ENCODE peak calls at places on chromosomes 2 and 18, in eight cellular contexts. X, H, F, J, I, N, L and U are unnamed samples.

GRCh38 chr18:77055429-77056310 is 76.9 kb downstream of the MBP start:
- DNase-seq in X (no peak), H (no peak), F (peak), J (no peak), I (no peak), N (peak), L (no peak), U (no peak)

GRCh38 chr18:44680271-44681038 is at the start of gene SETBP1:
- DNase-seq in X (peak), H (no peak), F (peak), J (peak), I (peak), N (peak), L (no peak), U (no peak)

GRCh38 chr18:35355140-35355618 is 11.0 kb upstream of the ZNF24 start:
- DNase-seq in X (peak), H (peak), F (peak), J (peak), I (no peak), N (peak), L (peak), U (no peak)

GRCh38 chr2:39511786-39512433 is 74.8 kb upstream of the MAP4K3 start:
- DNase-seq in X (no peak), H (no peak), F (no peak), J (no peak), I (no peak), N (no peak), L (no peak), U (no peak)

GRCh38 chr2:194383404-194383803 is 1273.6 kb upstream of the SLC39A10 start:
- DNase-seq in X (no peak), H (no peak), F (no peak), J (no peak), I (no peak), N (no peak), L (peak), U (no peak)

GRCh38 chr2:8481463-8482009 is 200.3 kb upstream of the ID2 start:
- DNase-seq in X (no peak), H (no peak), F (no peak), J (no peak), I (peak), N (no peak), L (no peak), U (no peak)

GRCh38 chr2:85397925-85398331 is 12.2 kb downstream of the CAPG start:
- DNase-seq in X (peak), H (no peak), F (no peak), J (no peak), I (no peak), N (peak), L (no peak), U (peak)

GRCh38 chr2:170314744-170315447 is 136.9 kb downstream of the MYO3B start:
- DNase-seq in X (no peak), H (no peak), F (no peak), J (no peak), I (no peak), N (no peak), L (no peak), U (no peak)

GRCh38 chr2:164617466-164617865 is 3.8 kb downstream of the GRB14 start:
- DNase-seq in X (no peak), H (no peak), F (no peak), J (no peak), I (no peak), N (no peak), L (no peak), U (no peak)

GRCh38 chr18:56083889-56084288 is 495.9 kb upstream of the TCF4 start:
- DNase-seq in X (no peak), H (no peak), F (no peak), J (no peak), I (no peak), N (no peak), L (no peak), U (no peak)

GRCh38 chr2:145593991-145594702 is 1074.2 kb upstream of the ZEB2 start:
- DNase-seq in X (no peak), H (no peak), F (no peak), J (peak), I (no peak), N (no peak), L (peak), U (no peak)

GRCh38 chr2:239318091-239318725 is 82.6 kb downstream of the HDAC4 start:
- DNase-seq in X (peak), H (no peak), F (peak), J (no peak), I (no peak), N (no peak), L (no peak), U (no peak)

GRCh38 chr2:16088713-16089112 is 148.4 kb downstream of the MYCN start:
- DNase-seq in X (no peak), H (no peak), F (no peak), J (no peak), I (no peak), N (no peak), L (no peak), U (no peak)

GRCh38 chr2:216188956-216189355 is 79.8 kb downstream of the XRCC5 start:
- DNase-seq in X (no peak), H (no peak), F (no peak), J (no peak), I (no peak), N (no peak), L (no peak), U (no peak)

GRCh38 chr2:216692636-216693413 is 2.5 kb downstream of the IGFBP5 start:
- DNase-seq in X (peak), H (peak), F (peak), J (peak), I (peak), N (peak), L (no peak), U (no peak)

GRCh38 chr2:236119003-236119402 is 49.2 kb downstream of the GBX2 start:
- DNase-seq in X (no peak), H (no peak), F (no peak), J (no peak), I (no peak), N (no peak), L (no peak), U (no peak)

GRCh38 chr2:233437439-233437955 is 83.2 kb downstream of the DGKD start:
- DNase-seq in X (peak), H (no peak), F (no peak), J (no peak), I (no peak), N (peak), L (no peak), U (no peak)

GRCh38 chr2:201697899-201698298 is 545 bp downstream of the MPP4 start:
- DNase-seq in X (no peak), H (no peak), F (no peak), J (no peak), I (no peak), N (no peak), L (peak), U (no peak)

GRCh38 chr2:20609349-20609994 is 41.4 kb downstream of the HS1BP3 start:
- DNase-seq in X (peak), H (no peak), F (peak), J (no peak), I (no peak), N (peak), L (no peak), U (peak)

GRCh38 chr18:11175266-11175947 is 26.0 kb upstream of the PIEZO2 start:
- DNase-seq in X (no peak), H (no peak), F (no peak), J (no peak), I (no peak), N (no peak), L (no peak), U (no peak)

DNA sequence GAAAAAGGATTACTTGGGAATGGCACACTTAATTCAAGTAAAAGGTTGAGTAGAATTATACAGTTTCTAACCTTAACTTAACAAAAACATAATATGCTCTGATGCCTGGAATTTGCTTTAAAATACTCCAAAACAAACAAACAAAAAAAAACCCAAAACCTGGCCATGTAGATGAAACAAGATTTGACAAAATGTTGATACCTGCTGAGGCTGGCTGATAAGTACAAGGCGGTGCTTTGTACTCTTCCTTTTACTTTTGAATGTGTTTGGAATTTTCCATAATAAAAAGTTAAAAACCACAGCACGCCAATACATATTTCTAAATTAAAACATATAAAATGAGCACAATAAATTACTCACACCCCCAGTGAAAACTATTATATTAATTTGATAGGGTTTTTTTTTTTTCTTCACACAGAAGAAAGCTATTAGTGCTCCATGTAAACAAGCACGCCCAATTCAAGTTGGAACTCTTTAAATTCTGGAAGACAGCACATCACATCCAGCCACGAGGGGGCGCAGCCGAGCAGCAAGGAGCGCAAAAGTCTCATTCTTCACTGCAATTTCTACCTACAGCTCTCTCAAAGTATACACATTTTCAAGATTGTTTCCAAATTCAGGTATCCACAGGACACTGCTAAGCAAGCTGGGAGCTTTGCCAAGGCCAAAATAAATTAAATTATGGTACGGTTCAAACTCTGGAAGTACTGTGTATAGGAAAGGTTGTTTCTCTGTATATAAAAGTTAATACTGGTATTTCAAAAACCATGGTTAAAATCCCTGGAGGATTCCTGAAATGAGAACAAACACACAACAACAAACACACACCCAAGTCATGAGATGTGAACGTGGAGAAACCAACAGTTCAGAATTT is 7.5 kb downstream of the SERTAD2 start:
- DNase-seq in X (peak), H (peak), F (peak), J (peak), I (peak), N (peak), L (no peak), U (no peak)
- TF ChIP-seq CTCF in X (peak), H (peak), F (peak), J (peak), I (peak), N (peak), L (peak), U (peak)

DNA sequence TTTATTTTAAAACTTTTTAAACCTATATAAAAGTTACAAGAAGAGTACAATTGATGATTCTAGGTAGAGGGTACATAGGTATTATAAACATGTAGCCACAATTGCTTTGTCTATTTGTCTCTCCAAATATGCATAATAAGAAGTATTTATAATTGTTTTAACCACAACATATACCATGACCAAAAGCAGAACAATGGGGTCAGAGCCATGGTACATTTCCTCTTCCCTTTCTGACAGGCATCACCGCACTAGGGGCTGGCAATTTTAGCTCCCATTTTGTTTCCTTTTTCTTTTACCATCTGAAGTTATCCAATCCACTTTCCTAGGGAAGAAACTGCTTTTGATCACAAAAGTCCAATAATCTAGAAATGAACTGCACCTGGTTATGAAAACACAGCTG is 49.3 kb downstream of the TMX3 start:
- DNase-seq in X (no peak), H (no peak), F (no peak), J (no peak), I (no peak), N (no peak), L (no peak), U (no peak)
- TF ChIP-seq CTCF in X (no peak), H (no peak), F (no peak), J (no peak), I (no peak), N (no peak), L (no peak), U (no peak)

DNA sequence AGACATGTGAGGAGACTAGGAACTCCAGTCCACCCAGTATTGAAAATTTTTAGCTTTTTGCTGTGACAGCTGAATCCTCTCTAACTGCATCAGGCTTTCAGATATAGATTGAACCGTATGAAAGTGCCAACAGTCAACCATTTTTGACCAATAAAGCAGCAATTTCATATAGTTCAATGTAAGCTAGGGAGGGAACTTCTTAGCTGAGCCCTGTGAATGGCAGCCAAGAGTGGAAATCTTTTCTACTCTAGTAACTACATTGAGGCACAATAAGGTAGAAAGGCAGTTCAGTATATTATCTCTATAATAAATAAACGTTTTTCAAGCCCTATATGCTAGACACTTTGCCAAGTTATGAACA is 96.3 kb upstream of the TANK start:
- DNase-seq in X (no peak), H (no peak), F (no peak), J (no peak), I (no peak), N (no peak), L (no peak), U (no peak)
- TF ChIP-seq CTCF in X (peak), H (peak), F (peak), J (no peak), I (no peak), N (no peak), L (no peak), U (peak)

GRCh38 chr2:4420032-4420431 is 716.7 kb downstream of the DCDC2C start:
- DNase-seq in X (no peak), H (no peak), F (no peak), J (no peak), I (no peak), N (no peak), L (no peak), U (no peak)
- TF ChIP-seq CTCF in X (no peak), H (no peak), F (no peak), J (no peak), I (no peak), N (no peak), L (no peak), U (peak)

GRCh38 chr2:127421871-127422618 is 3.8 kb downstream of the PROC start:
- DNase-seq in X (peak), H (no peak), F (no peak), J (no peak), I (no peak), N (peak), L (no peak), U (no peak)

GRCh38 chr2:127423476-127423840 is 5.2 kb downstream of the PROC start:
- DNase-seq in X (no peak), H (no peak), F (no peak), J (peak), I (no peak), N (peak), L (no peak), U (no peak)

GRCh38 chr2:127424598-127425379 is 6.6 kb downstream of the PROC start:
- DNase-seq in X (no peak), H (no peak), F (no peak), J (no peak), I (no peak), N (no peak), L (no peak), U (no peak)

GRCh38 chr2:127422631-127423475 is 4.6 kb downstream of the PROC start:
- DNase-seq in X (peak), H (no peak), F (peak), J (peak), I (no peak), N (peak), L (no peak), U (no peak)

DNA sequence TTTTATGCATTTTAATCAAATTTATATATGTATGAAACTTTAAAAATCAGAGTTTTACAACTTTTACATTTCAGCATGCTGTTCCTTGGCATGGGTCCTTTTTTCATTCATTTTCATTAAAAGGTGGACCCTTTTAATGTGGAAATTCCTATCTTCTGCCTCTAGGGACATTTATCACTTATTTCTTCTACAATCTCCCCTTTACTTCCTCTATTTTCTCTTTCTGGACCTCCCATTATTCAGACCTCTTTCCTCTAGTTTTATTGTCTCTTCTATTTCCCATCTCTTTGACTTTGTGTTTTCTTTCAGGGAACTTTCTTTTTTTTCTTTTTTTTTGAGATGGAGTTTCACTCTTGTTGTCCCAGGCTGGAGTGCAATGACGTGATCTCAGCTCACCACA is 5.7 kb downstream of the PROC start:
- DNase-seq in X (no peak), H (no peak), F (no peak), J (no peak), I (no peak), N (no peak), L (no peak), U (no peak)
- TF ChIP-seq CTCF in X (no peak), H (no peak), F (no peak), J (no peak), I (no peak), N (peak), L (no peak), U (peak)

GRCh38 chr2:75290600-75291140 is 91.3 kb upstream of the TACR1 start:
- DNase-seq in X (no peak), H (no peak), F (no peak), J (no peak), I (no peak), N (no peak), L (no peak), U (no peak)
- TF ChIP-seq CTCF in X (no peak), H (no peak), F (no peak), J (no peak), I (no peak), N (peak), L (peak), U (peak)

GRCh38 chr2:237474511-237474911 is 12.5 kb upstream of the MLPH start:
- DNase-seq in X (peak), H (no peak), F (peak), J (no peak), I (no peak), N (no peak), L (no peak), U (no peak)

GRCh38 chr2:237472909-237473308 is 14.1 kb upstream of the MLPH start:
- DNase-seq in X (no peak), H (no peak), F (no peak), J (no peak), I (no peak), N (peak), L (no peak), U (no peak)

GRCh38 chr2:237472187-237472712 is 14.8 kb upstream of the MLPH start:
- DNase-seq in X (no peak), H (no peak), F (no peak), J (no peak), I (no peak), N (peak), L (no peak), U (no peak)

GRCh38 chr2:237473474-237474453 is 13.3 kb upstream of the MLPH start:
- DNase-seq in X (peak), H (no peak), F (peak), J (no peak), I (no peak), N (peak), L (no peak), U (no peak)

GRCh38 chr2:237471457-237472186 is 15.4 kb upstream of the MLPH start:
- DNase-seq in X (peak), H (no peak), F (peak), J (peak), I (no peak), N (peak), L (no peak), U (no peak)
- TF ChIP-seq CTCF in X (peak), H (no peak), F (peak), J (peak), I (peak), N (peak), L (peak), U (peak)

GRCh38 chr2:3778841-3779505 is 75.6 kb downstream of the DCDC2C start:
- DNase-seq in X (no peak), H (no peak), F (no peak), J (no peak), I (no peak), N (no peak), L (no peak), U (no peak)

GRCh38 chr2:3778016-3778415 is 74.6 kb downstream of the DCDC2C start:
- DNase-seq in X (no peak), H (no peak), F (no peak), J (no peak), I (no peak), N (no peak), L (no peak), U (no peak)

GRCh38 chr2:3779650-3780049 is 76.3 kb downstream of the DCDC2C start:
- DNase-seq in X (no peak), H (no peak), F (no peak), J (no peak), I (no peak), N (no peak), L (no peak), U (no peak)

GRCh38 chr2:3784731-3785130 is 81.4 kb downstream of the DCDC2C start:
- DNase-seq in X (no peak), H (no peak), F (no peak), J (no peak), I (no peak), N (no peak), L (peak), U (no peak)

DNA sequence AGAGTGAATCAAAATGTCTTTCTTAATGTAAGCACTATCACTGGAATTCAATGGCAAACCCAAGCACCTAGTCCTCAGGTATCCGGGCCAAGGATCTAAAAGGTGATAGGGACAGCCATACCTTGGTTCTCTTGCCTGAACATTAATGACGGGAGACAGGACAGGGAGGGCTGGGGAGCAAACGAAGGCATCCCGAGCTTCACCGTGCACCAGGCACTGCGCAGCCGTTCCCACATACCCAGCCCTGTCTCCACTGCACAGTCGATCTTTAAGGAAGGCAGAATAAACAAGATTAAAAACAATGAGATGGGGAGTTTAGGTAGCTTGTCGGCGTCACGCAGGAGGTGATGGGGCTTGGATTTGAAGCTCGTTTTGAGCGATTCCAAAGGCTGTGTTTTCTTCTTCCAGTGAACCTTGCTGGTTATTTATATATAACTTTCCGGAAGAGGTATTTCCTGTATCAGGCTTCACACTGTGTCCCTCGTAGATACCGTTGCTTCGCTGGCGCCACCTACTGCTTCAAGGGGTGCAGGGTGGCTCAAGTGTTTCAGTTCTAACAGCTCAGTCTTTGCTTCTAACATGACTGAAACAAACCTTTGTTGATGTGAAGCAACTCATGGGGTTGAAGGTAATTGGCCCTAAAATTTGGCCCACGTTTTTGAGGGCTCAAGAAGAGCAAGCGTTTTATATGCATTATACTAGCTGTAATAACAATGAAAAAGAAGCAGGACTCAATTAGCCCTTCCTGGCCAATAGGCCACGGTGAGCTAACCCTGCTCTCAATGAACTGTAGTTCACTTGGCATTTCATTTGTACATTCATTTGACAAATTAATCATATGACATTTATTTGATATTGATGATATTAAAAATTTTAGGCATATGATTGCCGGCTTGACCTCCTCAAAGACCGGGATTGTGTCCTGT is 77.4 kb downstream of the DCDC2C start:
- DNase-seq in X (no peak), H (peak), F (peak), J (peak), I (peak), N (peak), L (no peak), U (no peak)
- TF ChIP-seq CTCF in X (peak), H (peak), F (peak), J (no peak), I (peak), N (peak), L (peak), U (peak)